ENCODE peak calls at places on chromosome 21, in eight cellular contexts. One of them, this sample, is unnamed.
A peak's percentile ranks its signal among the peaks of the same experiment; 100 is the strongest.

GRCh38 chr21:46549650-46550049 is 55.2 kb downstream of the S100B start:
- DNase-seq in progenitor cell of endocrine pancreas: no peak
- DNase-seq in T1000: no peak
- DNase-seq in SJSA1: no peak
- DNase-seq in AG04450: no peak
- DNase-seq in cardiac fibroblast: no peak
- DNase-seq in LoVo: no peak
- DNase-seq in neural progenitor cell: no peak
- DNase-seq in this sample: no peak

GRCh38 chr21:42424848-42425602 is 21.3 kb downstream of the UBASH3A start:
- DNase-seq in progenitor cell of endocrine pancreas: no peak
- DNase-seq in T1000: no peak
- DNase-seq in SJSA1: no peak
- DNase-seq in AG04450: no peak
- DNase-seq in cardiac fibroblast: no peak
- DNase-seq in LoVo: no peak
- DNase-seq in neural progenitor cell: no peak
- DNase-seq in this sample: no peak

GRCh38 chr21:26843912-26844257 is 1.3 kb downstream of the ADAMTS1 start:
- DNase-seq in progenitor cell of endocrine pancreas: peak; percentile 12
- DNase-seq in T1000: no peak
- DNase-seq in SJSA1: peak; percentile 62
- DNase-seq in AG04450: no peak
- DNase-seq in cardiac fibroblast: peak; percentile 49
- DNase-seq in LoVo: no peak
- DNase-seq in neural progenitor cell: peak; percentile 42
- DNase-seq in this sample: peak; percentile 39

GRCh38 chr21:44418108-44418875 is 37.0 kb upstream of the LRRC3 start:
- DNase-seq in progenitor cell of endocrine pancreas: peak; percentile 6
- DNase-seq in T1000: no peak
- DNase-seq in SJSA1: no peak
- DNase-seq in AG04450: no peak
- DNase-seq in cardiac fibroblast: no peak
- DNase-seq in LoVo: no peak
- DNase-seq in neural progenitor cell: no peak
- DNase-seq in this sample: no peak

GRCh38 chr21:35732788-35733187 is 327.5 kb downstream of the SETD4 start:
- DNase-seq in progenitor cell of endocrine pancreas: no peak
- DNase-seq in T1000: no peak
- DNase-seq in SJSA1: no peak
- DNase-seq in AG04450: no peak
- DNase-seq in cardiac fibroblast: no peak
- DNase-seq in LoVo: peak; percentile 15
- DNase-seq in neural progenitor cell: no peak
- DNase-seq in this sample: no peak

GRCh38 chr21:39332175-39332574 is 16.7 kb downstream of the HMGN1 start:
- DNase-seq in progenitor cell of endocrine pancreas: no peak
- DNase-seq in T1000: no peak
- DNase-seq in SJSA1: no peak
- DNase-seq in AG04450: no peak
- DNase-seq in cardiac fibroblast: no peak
- DNase-seq in LoVo: no peak
- DNase-seq in neural progenitor cell: no peak
- DNase-seq in this sample: no peak

GRCh38 chr21:31191553-31191952 is 152.5 kb downstream of the TIAM1 start:
- DNase-seq in progenitor cell of endocrine pancreas: no peak
- DNase-seq in T1000: no peak
- DNase-seq in SJSA1: no peak
- DNase-seq in AG04450: no peak
- DNase-seq in cardiac fibroblast: no peak
- DNase-seq in LoVo: no peak
- DNase-seq in neural progenitor cell: no peak
- DNase-seq in this sample: no peak

GRCh38 chr21:31557956-31558838 is 101.3 kb upstream of the SOD1 start:
- DNase-seq in progenitor cell of endocrine pancreas: peak; percentile 18
- DNase-seq in T1000: peak; percentile 63
- DNase-seq in SJSA1: no peak
- DNase-seq in AG04450: no peak
- DNase-seq in cardiac fibroblast: peak; percentile 12
- DNase-seq in LoVo: no peak
- DNase-seq in neural progenitor cell: peak; percentile 71
- DNase-seq in this sample: peak; percentile 64

GRCh38 chr21:32496536-32496935 is 84.0 kb downstream of the EVA1C start:
- DNase-seq in progenitor cell of endocrine pancreas: no peak
- DNase-seq in T1000: no peak
- DNase-seq in SJSA1: no peak
- DNase-seq in AG04450: no peak
- DNase-seq in cardiac fibroblast: no peak
- DNase-seq in LoVo: no peak
- DNase-seq in neural progenitor cell: no peak
- DNase-seq in this sample: no peak

GRCh38 chr21:42061866-42062542 is 9.1 kb upstream of the UMODL1 start:
- DNase-seq in progenitor cell of endocrine pancreas: no peak
- DNase-seq in T1000: no peak
- DNase-seq in SJSA1: no peak
- DNase-seq in AG04450: no peak
- DNase-seq in cardiac fibroblast: no peak
- DNase-seq in LoVo: no peak
- DNase-seq in neural progenitor cell: peak; percentile 27
- DNase-seq in this sample: no peak

GRCh38 chr21:36791695-36792451 is 93.0 kb downstream of the SIM2 start:
- DNase-seq in progenitor cell of endocrine pancreas: no peak
- DNase-seq in T1000: no peak
- DNase-seq in SJSA1: no peak
- DNase-seq in AG04450: no peak
- DNase-seq in cardiac fibroblast: no peak
- DNase-seq in LoVo: no peak
- DNase-seq in neural progenitor cell: peak; percentile 73
- DNase-seq in this sample: no peak

GRCh38 chr21:44508426-44508710 is 31.6 kb downstream of the KRTAP10-1 start:
- DNase-seq in progenitor cell of endocrine pancreas: no peak
- DNase-seq in T1000: no peak
- DNase-seq in SJSA1: no peak
- DNase-seq in AG04450: no peak
- DNase-seq in cardiac fibroblast: no peak
- DNase-seq in LoVo: no peak
- DNase-seq in neural progenitor cell: no peak
- DNase-seq in this sample: no peak

GRCh38 chr21:33412832-33413519 is 9.8 kb downstream of the IFNGR2 start:
- DNase-seq in progenitor cell of endocrine pancreas: no peak
- DNase-seq in T1000: no peak
- DNase-seq in SJSA1: no peak
- DNase-seq in AG04450: no peak
- DNase-seq in cardiac fibroblast: no peak
- DNase-seq in LoVo: peak; percentile 80
- DNase-seq in neural progenitor cell: no peak
- DNase-seq in this sample: peak; percentile 71

GRCh38 chr21:28832013-28832714 is 160.5 kb downstream of the LTN1 start:
- DNase-seq in progenitor cell of endocrine pancreas: no peak
- DNase-seq in T1000: no peak
- DNase-seq in SJSA1: no peak
- DNase-seq in AG04450: no peak
- DNase-seq in cardiac fibroblast: peak; percentile 20
- DNase-seq in LoVo: no peak
- DNase-seq in neural progenitor cell: no peak
- DNase-seq in this sample: no peak

GRCh38 chr21:38121888-38122705 is 134.7 kb upstream of the KCNJ15 start:
- DNase-seq in progenitor cell of endocrine pancreas: no peak
- DNase-seq in T1000: no peak
- DNase-seq in SJSA1: no peak
- DNase-seq in AG04450: no peak
- DNase-seq in cardiac fibroblast: no peak
- DNase-seq in LoVo: no peak
- DNase-seq in neural progenitor cell: no peak
- DNase-seq in this sample: no peak

GRCh38 chr21:46598563-46599250 is 6.2 kb downstream of the S100B start:
- DNase-seq in progenitor cell of endocrine pancreas: no peak
- DNase-seq in T1000: no peak
- DNase-seq in SJSA1: no peak
- DNase-seq in AG04450: no peak
- DNase-seq in cardiac fibroblast: no peak
- DNase-seq in LoVo: no peak
- DNase-seq in neural progenitor cell: no peak
- DNase-seq in this sample: no peak

GRCh38 chr21:41597811-41598231 is 89.9 kb upstream of the TMPRSS2 start:
- DNase-seq in progenitor cell of endocrine pancreas: no peak
- DNase-seq in T1000: no peak
- DNase-seq in SJSA1: no peak
- DNase-seq in AG04450: no peak
- DNase-seq in cardiac fibroblast: no peak
- DNase-seq in LoVo: no peak
- DNase-seq in neural progenitor cell: no peak
- DNase-seq in this sample: no peak

GRCh38 chr21:18248171-18248570 is 3.5 kb downstream of the CHODL start:
- DNase-seq in progenitor cell of endocrine pancreas: no peak
- DNase-seq in T1000: no peak
- DNase-seq in SJSA1: no peak
- DNase-seq in AG04450: no peak
- DNase-seq in cardiac fibroblast: no peak
- DNase-seq in LoVo: no peak
- DNase-seq in neural progenitor cell: no peak
- DNase-seq in this sample: no peak

GRCh38 chr21:43814215-43815106 is 25.1 kb downstream of the RRP1 start:
- DNase-seq in progenitor cell of endocrine pancreas: no peak
- DNase-seq in T1000: no peak
- DNase-seq in SJSA1: no peak
- DNase-seq in AG04450: no peak
- DNase-seq in cardiac fibroblast: no peak
- DNase-seq in LoVo: no peak
- DNase-seq in neural progenitor cell: peak; percentile 66
- DNase-seq in this sample: no peak

GRCh38 chr21:30329203-30329868 is 8.2 kb downstream of the KRTAP27-1 start:
- DNase-seq in progenitor cell of endocrine pancreas: no peak
- DNase-seq in T1000: peak; percentile 54
- DNase-seq in SJSA1: no peak
- DNase-seq in AG04450: no peak
- DNase-seq in cardiac fibroblast: no peak
- DNase-seq in LoVo: no peak
- DNase-seq in neural progenitor cell: no peak
- DNase-seq in this sample: no peak

GRCh38 chr21:21734088-21734487 is 735.9 kb downstream of the NCAM2 start:
- DNase-seq in progenitor cell of endocrine pancreas: no peak
- DNase-seq in T1000: no peak
- DNase-seq in SJSA1: no peak
- DNase-seq in AG04450: no peak
- DNase-seq in cardiac fibroblast: no peak
- DNase-seq in LoVo: no peak
- DNase-seq in neural progenitor cell: no peak
- DNase-seq in this sample: no peak

GRCh38 chr21:41241341-41241740 is 73.4 kb downstream of the BACE2 start:
- DNase-seq in progenitor cell of endocrine pancreas: no peak
- DNase-seq in T1000: no peak
- DNase-seq in SJSA1: no peak
- DNase-seq in AG04450: no peak
- DNase-seq in cardiac fibroblast: no peak
- DNase-seq in LoVo: no peak
- DNase-seq in neural progenitor cell: no peak
- DNase-seq in this sample: no peak

GRCh38 chr21:25871566-25871965 is 136.8 kb downstream of the GABPA start:
- DNase-seq in progenitor cell of endocrine pancreas: no peak
- DNase-seq in T1000: no peak
- DNase-seq in SJSA1: no peak
- DNase-seq in AG04450: no peak
- DNase-seq in cardiac fibroblast: no peak
- DNase-seq in LoVo: no peak
- DNase-seq in neural progenitor cell: no peak
- DNase-seq in this sample: no peak

GRCh38 chr21:43775795-43776430 is at the start of gene CSTB:
- DNase-seq in progenitor cell of endocrine pancreas: peak; percentile 79
- DNase-seq in T1000: peak; percentile 51
- DNase-seq in SJSA1: peak; percentile 84
- DNase-seq in AG04450: no peak
- DNase-seq in cardiac fibroblast: peak; percentile 71
- DNase-seq in LoVo: peak; percentile 85
- DNase-seq in neural progenitor cell: peak; percentile 90
- DNase-seq in this sample: peak; percentile 89

GRCh38 chr21:44836666-44837471 is 19.0 kb upstream of the SUMO3 start:
- DNase-seq in progenitor cell of endocrine pancreas: no peak
- DNase-seq in T1000: no peak
- DNase-seq in SJSA1: no peak
- DNase-seq in AG04450: no peak
- DNase-seq in cardiac fibroblast: peak; percentile 47
- DNase-seq in LoVo: no peak
- DNase-seq in neural progenitor cell: no peak
- DNase-seq in this sample: peak; percentile 77

GRCh38 chr21:44681861-44682579 is at the start of gene KRTAP12-1:
- DNase-seq in progenitor cell of endocrine pancreas: no peak
- DNase-seq in T1000: no peak
- DNase-seq in SJSA1: no peak
- DNase-seq in AG04450: no peak
- DNase-seq in cardiac fibroblast: no peak
- DNase-seq in LoVo: no peak
- DNase-seq in neural progenitor cell: no peak
- DNase-seq in this sample: no peak

GRCh38 chr21:42304556-42305454 is 10.4 kb downstream of the TFF3 start:
- DNase-seq in progenitor cell of endocrine pancreas: no peak
- DNase-seq in T1000: no peak
- DNase-seq in SJSA1: no peak
- DNase-seq in AG04450: no peak
- DNase-seq in cardiac fibroblast: no peak
- DNase-seq in LoVo: no peak
- DNase-seq in neural progenitor cell: no peak
- DNase-seq in this sample: no peak

This sample was measured in hepatocyte.